ENCODE peak calls at places on chromosomes 7 and 10, in four cellular contexts. One of them, this sample, is unnamed.
A peak's percentile ranks its signal among the peaks of the same experiment; 100 is the strongest.

GRCh38 chr7:68147621-68148238 is 1151.1 kb downstream of the TYW1 start:
- DNase-seq in SK-N-SH: peak; percentile 58
- DNase-seq in H1: no peak
- DNase-seq in nephron progenitor cell: no peak
- DNase-seq in this sample: no peak

GRCh38 chr10:34249634-34250033 is 565.5 kb downstream of the PARD3 start:
- DNase-seq in nephron progenitor cell: no peak
- DNase-seq in SK-N-SH: peak; percentile 35
- DNase-seq in H1: no peak
- DNase-seq in this sample: no peak

GRCh38 chr7:12712236-12712635 is 24.8 kb downstream of the ARL4A start:
- DNase-seq in H1: no peak
- DNase-seq in nephron progenitor cell: no peak
- DNase-seq in SK-N-SH: no peak
- DNase-seq in this sample: no peak

GRCh38 chr10:86349474-86349873 is 17.1 kb downstream of the GRID1 start:
- DNase-seq in nephron progenitor cell: peak; percentile 60
- DNase-seq in SK-N-SH: peak; percentile 70
- DNase-seq in H1: peak; percentile 63
- DNase-seq in this sample: peak; percentile 26

GRCh38 chr10:114767589-114768393 is 53.8 kb upstream of the FHIP2A start:
- DNase-seq in SK-N-SH: peak; percentile 83
- DNase-seq in nephron progenitor cell: peak; percentile 44
- DNase-seq in H1: peak; percentile 76
- DNase-seq in this sample: peak; percentile 90

GRCh38 chr10:103838851-103839512 is 16.4 kb downstream of the SH3PXD2A start:
- DNase-seq in H1: no peak
- DNase-seq in nephron progenitor cell: no peak
- DNase-seq in SK-N-SH: no peak
- DNase-seq in this sample: no peak

GRCh38 chr7:77284005-77284404 is 84.4 kb upstream of the FGL2 start:
- DNase-seq in SK-N-SH: no peak
- DNase-seq in H1: no peak
- DNase-seq in nephron progenitor cell: no peak
- DNase-seq in this sample: no peak

GRCh38 chr10:105950410-105950809 is 1214.1 kb downstream of the SORCS1 start:
- DNase-seq in nephron progenitor cell: peak; percentile 59
- DNase-seq in H1: peak; percentile 54
- DNase-seq in SK-N-SH: peak; percentile 32
- DNase-seq in this sample: peak; percentile 38

GRCh38 chr10:88874271-88874670 is 5.8 kb upstream of the STAMBPL1 start:
- DNase-seq in nephron progenitor cell: no peak
- DNase-seq in H1: no peak
- DNase-seq in SK-N-SH: no peak
- DNase-seq in this sample: no peak

GRCh38 chr7:55423891-55424290 is 58.8 kb downstream of the LANCL2 start:
- DNase-seq in H1: no peak
- DNase-seq in nephron progenitor cell: no peak
- DNase-seq in SK-N-SH: no peak
- DNase-seq in this sample: no peak

GRCh38 chr7:88354999-88355398 is 48.3 kb upstream of the STEAP4 start:
- DNase-seq in nephron progenitor cell: no peak
- DNase-seq in H1: no peak
- DNase-seq in SK-N-SH: no peak
- DNase-seq in this sample: no peak

GRCh38 chr10:105993609-105994008 is 1170.9 kb downstream of the SORCS1 start:
- DNase-seq in nephron progenitor cell: no peak
- DNase-seq in SK-N-SH: no peak
- DNase-seq in H1: no peak
- DNase-seq in this sample: no peak

GRCh38 chr7:39453743-39454355 is 112.4 kb upstream of the YAE1 start:
- DNase-seq in SK-N-SH: peak; percentile 55
- DNase-seq in H1: peak; percentile 78
- DNase-seq in nephron progenitor cell: peak; percentile 51
- DNase-seq in this sample: peak; percentile 44
- TF ChIP-seq CTCF in SK-N-SH: peak; percentile 95
- TF ChIP-seq CTCF in H1: peak; percentile 77
- TF ChIP-seq CTCF in nephron progenitor cell: peak; percentile 70
- TF ChIP-seq CTCF in this sample: peak; percentile 92

GRCh38 chr10:13485623-13486022 is 43.2 kb downstream of the BEND7 start:
- DNase-seq in SK-N-SH: peak; percentile 37
- DNase-seq in H1: no peak
- DNase-seq in nephron progenitor cell: no peak
- DNase-seq in this sample: no peak
- TF ChIP-seq CTCF in SK-N-SH: peak; percentile 51
- TF ChIP-seq CTCF in H1: no peak
- TF ChIP-seq CTCF in nephron progenitor cell: peak; percentile 30
- TF ChIP-seq CTCF in this sample: peak; percentile 56

GRCh38 chr10:80471009-80471408 is 16.9 kb downstream of the TSPAN14 start:
- DNase-seq in H1: no peak
- DNase-seq in nephron progenitor cell: no peak
- DNase-seq in SK-N-SH: no peak
- DNase-seq in this sample: no peak

GRCh38 chr10:80473096-80473657 is 19.1 kb downstream of the TSPAN14 start:
- DNase-seq in SK-N-SH: no peak
- DNase-seq in H1: no peak
- DNase-seq in nephron progenitor cell: no peak
- DNase-seq in this sample: no peak

GRCh38 chr10:80471715-80472233 is 17.7 kb downstream of the TSPAN14 start:
- DNase-seq in SK-N-SH: no peak
- DNase-seq in H1: no peak
- DNase-seq in nephron progenitor cell: no peak
- DNase-seq in this sample: no peak

GRCh38 chr10:80473692-80474596 is 19.8 kb downstream of the TSPAN14 start:
- DNase-seq in SK-N-SH: no peak
- DNase-seq in H1: no peak
- DNase-seq in nephron progenitor cell: no peak
- DNase-seq in this sample: peak; percentile 74

GRCh38 chr10:80472234-80473095 is 18.4 kb downstream of the TSPAN14 start:
- DNase-seq in H1: no peak
- DNase-seq in SK-N-SH: no peak
- DNase-seq in nephron progenitor cell: no peak
- DNase-seq in this sample: peak; percentile 92
- TF ChIP-seq CTCF in H1: no peak
- TF ChIP-seq CTCF in SK-N-SH: no peak
- TF ChIP-seq CTCF in nephron progenitor cell: no peak
- TF ChIP-seq CTCF in this sample: no peak

GRCh38 chr10:987906-988666 is at the start of gene GTPBP4:
- DNase-seq in H1: peak; percentile 95
- DNase-seq in nephron progenitor cell: peak; percentile 93
- DNase-seq in SK-N-SH: peak; percentile 98
- DNase-seq in this sample: peak; percentile 99
- TF ChIP-seq CTCF in H1: no peak
- TF ChIP-seq CTCF in nephron progenitor cell: no peak
- TF ChIP-seq CTCF in SK-N-SH: peak; percentile 51
- TF ChIP-seq CTCF in this sample: peak; percentile 7